ENCODE peak calls at places on chromosomes 3 and 15, in seven cellular contexts. D is AG10803, K is OCI-LY7, M is psoas muscle, R is dorsolateral prefrontal cortex, Y is thyroid gland, T is fibroblast of lung. S is an unnamed sample.

GRCh38 chr15:25068696-25069095 is 113.9 kb downstream of the SNRPN start:
- DNase-seq in D (no peak), K (no peak), M (no peak), R (no peak), Y (no peak), T (no peak), S (no peak)

GRCh38 chr3:195806211-195806915 is 5.4 kb downstream of the MUC4 start:
- DNase-seq in D (no peak), K (peak), M (no peak), R (no peak), Y (peak), T (no peak), S (peak)

GRCh38 chr3:46449755-46450552 is 14.8 kb downstream of the LTF start:
- DNase-seq in D (peak), K (peak), M (no peak), R (no peak), Y (no peak), T (peak), S (peak)

GRCh38 chr3:123130079-123130726 is 63.4 kb downstream of the PDIA5 start:
- DNase-seq in D (no peak), K (no peak), M (no peak), R (no peak), Y (no peak), T (no peak), S (no peak)

GRCh38 chr3:133574260-133574881 is 885 bp downstream of the CDV3 start:
- DNase-seq in D (peak), K (peak), M (peak), R (peak), Y (peak), T (peak), S (peak)

GRCh38 chr3:121997372-121997771 is 24.7 kb downstream of the ILDR1 start:
- DNase-seq in D (no peak), K (no peak), M (no peak), R (no peak), Y (no peak), T (no peak), S (no peak)

GRCh38 chr3:180882115-180882514 is 30.4 kb upstream of the FXR1 start:
- DNase-seq in D (no peak), K (no peak), M (no peak), R (no peak), Y (no peak), T (no peak), S (no peak)

GRCh38 chr3:133124511-133124910 is 86.3 kb downstream of the TMEM108 start:
- DNase-seq in D (no peak), K (no peak), M (no peak), R (peak), Y (peak), T (no peak), S (peak)

GRCh38 chr3:15102256-15102655 is 3.3 kb upstream of the RBSN start:
- DNase-seq in D (no peak), K (no peak), M (peak), R (peak), Y (peak), T (peak), S (peak)

GRCh38 chr3:38989932-38990510 is 61.7 kb downstream of the SCN11A start:
- DNase-seq in D (no peak), K (no peak), M (no peak), R (no peak), Y (no peak), T (no peak), S (no peak)

GRCh38 chr3:64291956-64292355 is 66.7 kb upstream of the PRICKLE2 start:
- DNase-seq in D (peak), K (no peak), M (no peak), R (no peak), Y (no peak), T (peak), S (peak)

GRCh38 chr3:45054196-45054857 is 28.2 kb downstream of the CLEC3B start:
- DNase-seq in D (peak), K (no peak), M (no peak), R (no peak), Y (no peak), T (peak), S (peak)

GRCh38 chr3:46934508-46935167 is 41.9 kb downstream of the CCDC12 start:
- DNase-seq in D (no peak), K (no peak), M (peak), R (no peak), Y (peak), T (peak), S (peak)

GRCh38 chr3:148366743-148367410 is 330.8 kb upstream of the AGTR1 start:
- DNase-seq in D (peak), K (no peak), M (no peak), R (peak), Y (no peak), T (peak), S (peak)

GRCh38 chr3:82938821-82939328 is 1177.4 kb upstream of the GBE1 start:
- DNase-seq in D (no peak), K (no peak), M (peak), R (no peak), Y (no peak), T (no peak), S (no peak)

GRCh38 chr15:89492111-89492641 is 4.2 kb downstream of the RHCG start:
- DNase-seq in D (no peak), K (peak), M (no peak), R (no peak), Y (no peak), T (no peak), S (no peak)

GRCh38 chr15:67746022-67746421 is 79.3 kb upstream of the SKOR1 start:
- DNase-seq in D (peak), K (no peak), M (no peak), R (no peak), Y (no peak), T (peak), S (peak)

GRCh38 chr15:31239409-31239808 is 87.2 kb upstream of the KLF13 start:
- DNase-seq in D (no peak), K (no peak), M (no peak), R (peak), Y (no peak), T (no peak), S (no peak)

GRCh38 chr15:71687902-71688508 is 122.3 kb upstream of the NR2E3 start:
- DNase-seq in D (no peak), K (no peak), M (no peak), R (no peak), Y (no peak), T (peak), S (no peak)

GRCh38 chr3:81554348-81554747 is 207.1 kb downstream of the GBE1 start:
- DNase-seq in D (peak), K (no peak), M (no peak), R (no peak), Y (no peak), T (peak), S (peak)

GRCh38 chr3:194472290-194472920 is 14.4 kb downstream of the ATP13A3 start:
- DNase-seq in D (peak), K (peak), M (no peak), R (no peak), Y (no peak), T (peak), S (peak)

GRCh38 chr15:88509321-88509720 is 37.2 kb downstream of the DET1 start:
- DNase-seq in D (no peak), K (no peak), M (no peak), R (no peak), Y (no peak), T (no peak), S (no peak)

GRCh38 chr3:39065197-39065596 is 13.4 kb downstream of the WDR48 start:
- DNase-seq in D (peak), K (peak), M (no peak), R (no peak), Y (peak), T (peak), S (peak)

GRCh38 chr3:155313303-155313702 is 19.8 kb upstream of the STRIT1 start:
- DNase-seq in D (peak), K (no peak), M (no peak), R (no peak), Y (no peak), T (no peak), S (peak)

GRCh38 chr15:78110916-78111475 is 18.6 kb downstream of the SH2D7 start:
- DNase-seq in D (no peak), K (no peak), M (no peak), R (no peak), Y (no peak), T (no peak), S (no peak)

GRCh38 chr3:12408984-12409383 is 75.3 kb upstream of the TSEN2 start:
- DNase-seq in D (no peak), K (no peak), M (no peak), R (no peak), Y (no peak), T (no peak), S (no peak)

GRCh38 chr3:59043391-59043790 is 6.4 kb downstream of the CFAP20DC start:
- DNase-seq in D (no peak), K (no peak), M (no peak), R (no peak), Y (no peak), T (no peak), S (no peak)

GRCh38 chr3:104438761-104439160 is 927.9 kb upstream of the ALCAM start:
- DNase-seq in D (no peak), K (no peak), M (no peak), R (no peak), Y (no peak), T (no peak), S (peak)
- H3K4me3 ChIP-seq in D (no peak), K (no peak), M (no peak), R (no peak), Y (no peak), T (no peak), S (no peak)

GRCh38 chr3:171354706-171355582 is 105.3 kb downstream of the TNIK start:
- DNase-seq in D (no peak), K (no peak), M (no peak), R (no peak), Y (peak), T (no peak), S (no peak)
- H3K4me3 ChIP-seq in D (no peak), K (no peak), M (no peak), R (no peak), Y (no peak), T (no peak), S (no peak)

DNA sequence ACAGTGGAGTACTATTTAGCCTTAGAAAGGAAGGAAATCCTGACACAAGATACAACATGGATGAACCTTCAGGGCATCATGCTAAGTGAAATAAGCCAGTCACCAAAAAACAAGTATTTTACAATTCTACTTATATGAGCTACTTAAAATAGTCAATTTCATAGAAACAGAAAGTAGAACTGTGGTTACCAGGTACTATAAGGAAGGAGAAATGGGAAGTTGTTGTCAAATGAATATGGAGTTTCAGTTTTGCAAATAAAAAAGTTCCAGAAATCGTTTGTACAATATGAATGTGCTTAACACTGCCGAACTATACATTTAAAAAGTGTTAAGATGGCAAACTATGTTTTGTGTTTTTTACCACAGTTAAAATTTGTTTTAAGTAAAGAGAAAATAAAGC is 26.8 kb downstream of the TRANK1 start:
- DNase-seq in D (no peak), K (peak), M (no peak), R (no peak), Y (no peak), T (no peak), S (no peak)
- H3K4me3 ChIP-seq in D (no peak), K (peak), M (no peak), R (no peak), Y (no peak), T (no peak), S (no peak)

GRCh38 chr15:45642203-45642932 is 7.5 kb downstream of the SQOR start:
- DNase-seq in D (peak), K (no peak), M (peak), R (no peak), Y (no peak), T (peak), S (peak)

GRCh38 chr15:45647828-45648227 is 13.0 kb downstream of the SQOR start:
- DNase-seq in D (no peak), K (no peak), M (no peak), R (no peak), Y (no peak), T (no peak), S (no peak)

GRCh38 chr15:45646220-45646619 is 11.4 kb downstream of the SQOR start:
- DNase-seq in D (no peak), K (no peak), M (no peak), R (no peak), Y (no peak), T (no peak), S (peak)

GRCh38 chr15:45644437-45644836 is 9.6 kb downstream of the SQOR start:
- DNase-seq in D (no peak), K (no peak), M (no peak), R (no peak), Y (no peak), T (no peak), S (no peak)

DNA sequence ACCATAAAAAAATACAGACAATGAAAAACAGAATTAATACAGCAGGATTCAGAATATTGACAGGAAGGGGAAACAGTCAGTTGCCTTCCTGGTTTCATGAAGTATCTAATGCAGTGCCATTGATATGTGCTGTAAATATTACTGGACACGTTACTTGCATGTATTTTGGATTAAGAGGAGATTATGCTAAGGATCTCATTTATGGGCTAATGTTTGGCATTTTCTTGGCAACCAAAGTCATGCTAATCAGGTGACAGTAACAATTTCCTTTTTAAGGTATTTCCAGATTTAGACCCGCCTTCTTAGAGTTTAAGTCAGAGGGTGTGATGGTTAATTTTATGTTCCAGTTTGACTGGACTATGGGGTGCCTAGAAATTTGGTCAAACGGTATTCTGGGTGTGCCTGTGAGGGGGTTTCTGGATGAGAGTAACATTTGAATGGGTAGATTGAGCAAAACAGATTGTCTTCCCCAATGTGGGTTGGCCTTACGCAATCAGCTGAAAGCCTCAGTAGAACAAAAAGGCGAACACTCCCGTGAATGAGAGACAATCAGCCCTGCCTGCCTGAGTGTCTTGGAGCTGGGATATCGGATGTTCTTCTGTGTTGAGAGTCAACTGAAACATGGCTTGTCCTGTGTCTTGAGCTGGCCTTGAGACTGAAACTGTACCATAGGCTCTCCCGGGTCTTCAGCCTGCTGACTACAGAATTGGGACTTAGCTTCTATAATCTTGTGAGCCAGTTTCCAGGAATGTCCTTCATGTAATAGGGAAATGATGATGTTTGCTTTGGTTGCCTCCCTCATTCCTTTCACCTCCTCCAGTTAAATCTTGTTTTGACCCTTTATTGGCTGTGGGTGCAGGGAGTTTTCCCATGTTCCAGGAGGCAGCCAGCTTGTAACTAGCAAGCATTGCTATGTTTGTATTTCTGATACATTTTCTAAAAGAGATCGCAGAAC is 10.5 kb downstream of the SQOR start:
- DNase-seq in D (peak), K (no peak), M (no peak), R (no peak), Y (no peak), T (peak), S (peak)
- H3K4me3 ChIP-seq in D (no peak), K (no peak), M (no peak), R (no peak), Y (no peak), T (no peak), S (no peak)

DNA sequence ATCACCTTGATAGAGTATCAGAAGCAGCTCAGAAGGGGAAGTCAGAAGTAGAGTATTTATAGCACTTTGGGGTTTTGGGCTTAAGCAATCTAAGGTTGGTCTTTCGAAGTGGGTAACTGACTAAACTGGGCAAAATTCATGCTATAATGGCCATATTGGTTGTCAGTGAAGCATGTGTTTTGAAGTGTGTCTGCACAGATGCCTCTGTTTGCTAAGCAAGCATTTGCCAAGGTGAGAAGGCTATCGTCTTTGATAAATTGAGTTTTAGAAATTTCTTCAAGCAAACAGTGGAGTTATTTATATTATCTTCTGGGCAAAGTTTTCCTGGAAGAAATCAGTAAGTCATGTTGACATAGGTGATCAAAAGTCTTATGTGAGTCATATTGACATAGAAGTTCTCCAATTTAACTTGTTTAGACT is 412.8 kb upstream of the TGFBR2 start:
- DNase-seq in D (no peak), K (no peak), M (no peak), R (no peak), Y (no peak), T (no peak), S (no peak)
- H3K4me3 ChIP-seq in D (no peak), K (no peak), M (no peak), R (no peak), Y (no peak), T (no peak), S (no peak)

GRCh38 chr3:191499307-191500125 is 38.6 kb downstream of the PYDC2 start:
- DNase-seq in D (peak), K (no peak), M (peak), R (peak), Y (peak), T (peak), S (peak)
- H3K4me3 ChIP-seq in D (no peak), K (no peak), M (no peak), R (peak), Y (no peak), T (peak), S (no peak)

GRCh38 chr15:85582719-85583089 is 202.3 kb downstream of the AKAP13 start:
- DNase-seq in D (peak), K (peak), M (peak), R (no peak), Y (peak), T (peak), S (peak)

GRCh38 chr15:85584791-85585360 is 204.5 kb downstream of the AKAP13 start:
- DNase-seq in D (no peak), K (no peak), M (no peak), R (no peak), Y (no peak), T (no peak), S (no peak)

GRCh38 chr15:85581495-85581894 is 201.1 kb downstream of the AKAP13 start:
- DNase-seq in D (no peak), K (peak), M (peak), R (no peak), Y (peak), T (no peak), S (peak)

GRCh38 chr15:85582076-85582718 is 201.8 kb downstream of the AKAP13 start:
- DNase-seq in D (peak), K (peak), M (no peak), R (no peak), Y (peak), T (peak), S (peak)

DNA sequence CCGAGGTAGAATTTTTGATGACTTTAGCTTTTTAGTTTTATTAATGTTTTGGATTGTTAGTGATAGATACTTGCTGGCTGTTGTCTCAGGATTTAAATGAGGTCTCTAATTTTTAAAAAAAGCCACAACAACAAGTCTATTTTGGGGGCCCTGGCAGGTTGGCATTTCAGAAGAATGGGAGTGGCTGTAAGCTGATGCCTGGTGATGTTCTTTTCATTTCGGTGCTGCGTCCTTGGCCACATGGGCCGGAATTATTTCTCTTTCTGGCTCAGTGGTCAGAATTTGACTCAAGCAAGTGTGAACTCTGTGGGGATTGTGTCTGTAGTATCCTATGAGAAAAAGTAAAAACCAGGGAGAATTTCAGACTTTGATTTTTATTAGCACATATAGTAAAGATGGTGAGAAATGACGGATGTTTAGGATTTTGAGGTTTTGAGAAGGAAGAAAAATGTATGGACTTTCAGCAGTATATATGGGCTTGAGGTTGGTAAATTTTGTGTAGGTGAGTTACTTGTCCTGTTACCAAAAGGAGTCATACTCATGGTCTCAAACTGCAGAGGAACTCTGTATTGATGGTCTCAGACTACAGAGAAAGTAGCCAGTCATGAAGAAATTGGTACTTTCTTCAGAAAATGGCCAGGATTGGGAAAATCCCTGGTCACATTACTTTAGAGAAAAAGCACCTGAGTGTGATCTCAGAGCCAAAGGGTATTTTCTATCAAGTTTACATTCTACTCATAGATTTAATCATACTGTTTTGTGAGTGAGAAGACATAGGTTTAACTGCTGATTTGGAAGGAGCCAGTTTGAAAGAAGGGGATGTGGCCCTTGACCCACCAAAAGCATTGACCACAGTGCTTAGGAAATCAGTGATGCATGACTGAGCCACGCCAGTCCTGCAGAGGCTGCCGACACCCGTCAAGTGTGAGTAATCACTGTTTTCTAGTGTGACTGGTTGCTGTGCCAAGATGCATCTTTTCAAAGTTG is 203.3 kb downstream of the AKAP13 start:
- DNase-seq in D (peak), K (peak), M (peak), R (no peak), Y (peak), T (peak), S (peak)
- H3K4me3 ChIP-seq in D (no peak), K (peak), M (peak), R (peak), Y (no peak), T (no peak), S (peak)

S was measured in cardiac fibroblast.